ENCODE peak calls at places on chromosomes 4 and X, in five cellular contexts. One of them, this sample, is unnamed.

GRCh38 chr4:80538276-80538926 is 202.9 kb downstream of the CFAP299 start:
- DNase-seq in tibial artery: no peak
- DNase-seq in upper lobe of right lung: no peak
- DNase-seq in H9: no peak
- DNase-seq in psoas muscle: no peak
- DNase-seq in this sample: no peak

GRCh38 chrX:108198420-108198819 is 106.8 kb downstream of the ATG4A start:
- DNase-seq in tibial artery: no peak
- DNase-seq in H9: no peak
- DNase-seq in psoas muscle: no peak
- DNase-seq in upper lobe of right lung: no peak
- DNase-seq in this sample: no peak

GRCh38 chrX:67619253-67619652 is 75.4 kb downstream of the AR start:
- DNase-seq in upper lobe of right lung: no peak
- DNase-seq in psoas muscle: no peak
- DNase-seq in tibial artery: no peak
- DNase-seq in H9: no peak
- DNase-seq in this sample: no peak

GRCh38 chr4:16626945-16627344 is 271.5 kb downstream of the LDB2 start:
- DNase-seq in upper lobe of right lung: no peak
- DNase-seq in H9: no peak
- DNase-seq in tibial artery: peak
- DNase-seq in psoas muscle: no peak
- DNase-seq in this sample: no peak

GRCh38 chrX:77447339-77448149 is at the start of gene FGF16:
- DNase-seq in tibial artery: no peak
- DNase-seq in psoas muscle: peak
- DNase-seq in upper lobe of right lung: peak
- DNase-seq in H9: peak
- DNase-seq in this sample: no peak

GRCh38 chr4:21697583-21697982 is 251.0 kb downstream of the KCNIP4 start:
- DNase-seq in tibial artery: no peak
- DNase-seq in psoas muscle: no peak
- DNase-seq in upper lobe of right lung: no peak
- DNase-seq in H9: peak
- DNase-seq in this sample: peak

GRCh38 chr4:83124079-83124780 is 9.7 kb upstream of the PLAC8 start:
- DNase-seq in upper lobe of right lung: no peak
- DNase-seq in H9: no peak
- DNase-seq in psoas muscle: no peak
- DNase-seq in tibial artery: peak
- DNase-seq in this sample: no peak

GRCh38 chr4:71732706-71733105 is 51.2 kb downstream of the GC start:
- DNase-seq in upper lobe of right lung: no peak
- DNase-seq in tibial artery: no peak
- DNase-seq in H9: no peak
- DNase-seq in psoas muscle: no peak
- DNase-seq in this sample: no peak

GRCh38 chr4:134544303-134544761 is 342.7 kb upstream of the PABPC4L start:
- DNase-seq in H9: no peak
- DNase-seq in upper lobe of right lung: no peak
- DNase-seq in tibial artery: no peak
- DNase-seq in psoas muscle: no peak
- DNase-seq in this sample: no peak

GRCh38 chr4:54687887-54688841 is 30.4 kb downstream of the KIT start:
- DNase-seq in psoas muscle: no peak
- DNase-seq in tibial artery: no peak
- DNase-seq in H9: no peak
- DNase-seq in upper lobe of right lung: no peak
- DNase-seq in this sample: no peak

GRCh38 chrX:107102980-107103379 is 15.6 kb downstream of the RBM41 start:
- DNase-seq in upper lobe of right lung: no peak
- DNase-seq in tibial artery: no peak
- DNase-seq in psoas muscle: no peak
- DNase-seq in H9: no peak
- DNase-seq in this sample: no peak

GRCh38 chrX:7170903-7171302 is 22.9 kb upstream of the PUDP start:
- DNase-seq in H9: peak
- DNase-seq in upper lobe of right lung: no peak
- DNase-seq in psoas muscle: no peak
- DNase-seq in tibial artery: no peak
- DNase-seq in this sample: peak

GRCh38 chr4:122476745-122477144 is 20.2 kb upstream of the IL2 start:
- DNase-seq in upper lobe of right lung: no peak
- DNase-seq in H9: no peak
- DNase-seq in psoas muscle: no peak
- DNase-seq in tibial artery: no peak
- DNase-seq in this sample: no peak

GRCh38 chr4:148444296-148445070 is 2.3 kb upstream of the NR3C2 start:
- DNase-seq in tibial artery: peak
- DNase-seq in H9: peak
- DNase-seq in upper lobe of right lung: peak
- DNase-seq in psoas muscle: peak
- DNase-seq in this sample: peak

GRCh38 chr4:148441986-148442829 is at the start of gene NR3C2:
- DNase-seq in upper lobe of right lung: peak
- DNase-seq in tibial artery: peak
- DNase-seq in H9: peak
- DNase-seq in psoas muscle: peak
- DNase-seq in this sample: peak

GRCh38 chr4:148442830-148443549 is 776 bp upstream of the NR3C2 start:
- DNase-seq in upper lobe of right lung: no peak
- DNase-seq in H9: no peak
- DNase-seq in tibial artery: peak
- DNase-seq in psoas muscle: peak
- DNase-seq in this sample: no peak

GRCh38 chr4:148443550-148444295 is 1.5 kb upstream of the NR3C2 start:
- DNase-seq in H9: no peak
- DNase-seq in tibial artery: peak
- DNase-seq in upper lobe of right lung: peak
- DNase-seq in psoas muscle: peak
- DNase-seq in this sample: peak

GRCh38 chr4:148441624-148441985 is 609 bp downstream of the NR3C2 start:
- DNase-seq in psoas muscle: no peak
- DNase-seq in H9: no peak
- DNase-seq in upper lobe of right lung: no peak
- DNase-seq in tibial artery: no peak
- DNase-seq in this sample: no peak
- H3K27ac ChIP-seq in psoas muscle: peak
- H3K27ac ChIP-seq in H9: no peak
- H3K27ac ChIP-seq in upper lobe of right lung: peak
- H3K27ac ChIP-seq in tibial artery: peak
- H3K27ac ChIP-seq in this sample: no peak

DNA sequence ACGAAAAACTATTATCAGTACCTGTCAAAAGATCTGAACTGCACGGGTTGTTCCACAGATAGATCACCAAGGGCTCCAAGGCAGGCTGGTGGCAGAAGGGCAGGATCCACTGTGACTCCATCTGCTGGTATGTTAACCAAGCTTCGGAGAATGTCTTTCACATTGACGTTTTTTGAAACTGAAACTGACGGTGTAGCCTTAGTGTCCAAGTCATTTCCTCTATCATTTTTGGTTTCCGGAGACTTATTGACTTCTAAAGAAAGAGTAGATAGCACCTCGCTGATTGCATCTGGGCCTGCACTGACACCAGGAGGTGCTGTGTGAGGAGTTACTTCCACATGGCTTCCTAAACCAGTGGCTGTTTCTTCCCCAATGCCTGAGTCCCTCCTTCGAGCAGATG is 186.9 kb downstream of the LRBA start:
- DNase-seq in tibial artery: no peak
- DNase-seq in upper lobe of right lung: no peak
- DNase-seq in H9: no peak
- DNase-seq in psoas muscle: no peak
- DNase-seq in this sample: no peak
- TF ChIP-seq CTCF in tibial artery: no peak
- TF ChIP-seq CTCF in upper lobe of right lung: no peak
- TF ChIP-seq CTCF in H9: peak
- TF ChIP-seq CTCF in psoas muscle: no peak
- TF ChIP-seq CTCF in this sample: no peak

DNA sequence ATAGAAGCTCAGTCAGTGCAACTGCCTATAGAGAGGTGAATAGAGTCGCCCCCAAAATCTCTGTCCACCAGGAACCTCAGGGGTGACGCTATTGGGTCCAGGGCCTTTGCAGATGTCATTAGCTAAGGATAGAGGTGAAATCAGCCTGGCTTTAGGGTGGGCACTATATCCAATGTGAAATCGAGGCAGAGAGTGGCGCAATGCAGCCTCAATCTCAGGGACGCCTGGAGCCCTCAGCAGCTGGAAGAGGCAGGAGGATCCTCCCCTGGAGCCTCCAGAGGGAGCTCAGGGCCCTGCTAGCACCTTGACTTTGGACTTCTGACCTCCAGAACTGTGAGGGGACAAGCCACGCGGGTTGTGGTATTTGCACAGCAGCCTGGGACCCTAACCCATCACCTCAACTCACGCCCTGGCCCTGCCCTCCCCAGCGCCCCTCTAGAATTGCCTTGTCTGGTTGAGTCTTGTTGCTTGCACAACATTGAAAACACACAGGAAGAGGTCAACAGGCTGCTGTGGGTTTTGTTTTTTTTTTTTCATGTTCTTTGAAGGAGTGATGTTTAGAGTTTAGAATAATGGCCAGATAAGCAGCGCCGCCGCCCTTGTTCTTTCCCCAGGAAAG is 89.4 kb upstream of the PSAPL1 start:
- DNase-seq in H9: no peak
- DNase-seq in upper lobe of right lung: no peak
- DNase-seq in tibial artery: no peak
- DNase-seq in psoas muscle: no peak
- DNase-seq in this sample: no peak
- H3K27ac ChIP-seq in H9: no peak
- H3K27ac ChIP-seq in upper lobe of right lung: no peak
- H3K27ac ChIP-seq in tibial artery: no peak
- H3K27ac ChIP-seq in psoas muscle: no peak
- H3K27ac ChIP-seq in this sample: no peak

GRCh38 chr4:88939697-88940096 is 117.3 kb downstream of the FAM13A start:
- DNase-seq in H9: no peak
- DNase-seq in tibial artery: no peak
- DNase-seq in psoas muscle: no peak
- DNase-seq in upper lobe of right lung: no peak
- DNase-seq in this sample: no peak

GRCh38 chr4:88937081-88937480 is 119.9 kb downstream of the FAM13A start:
- DNase-seq in tibial artery: no peak
- DNase-seq in upper lobe of right lung: no peak
- DNase-seq in H9: no peak
- DNase-seq in psoas muscle: no peak
- DNase-seq in this sample: no peak

GRCh38 chr4:88938138-88938537 is 118.8 kb downstream of the FAM13A start:
- DNase-seq in psoas muscle: no peak
- DNase-seq in tibial artery: no peak
- DNase-seq in upper lobe of right lung: no peak
- DNase-seq in H9: no peak
- DNase-seq in this sample: no peak

GRCh38 chr4:88940506-88940905 is 116.5 kb downstream of the FAM13A start:
- DNase-seq in tibial artery: no peak
- DNase-seq in H9: no peak
- DNase-seq in psoas muscle: no peak
- DNase-seq in upper lobe of right lung: no peak
- DNase-seq in this sample: no peak
- TF ChIP-seq CTCF in tibial artery: no peak
- TF ChIP-seq CTCF in H9: no peak
- TF ChIP-seq CTCF in psoas muscle: no peak
- TF ChIP-seq CTCF in upper lobe of right lung: no peak
- TF ChIP-seq CTCF in this sample: no peak

DNA sequence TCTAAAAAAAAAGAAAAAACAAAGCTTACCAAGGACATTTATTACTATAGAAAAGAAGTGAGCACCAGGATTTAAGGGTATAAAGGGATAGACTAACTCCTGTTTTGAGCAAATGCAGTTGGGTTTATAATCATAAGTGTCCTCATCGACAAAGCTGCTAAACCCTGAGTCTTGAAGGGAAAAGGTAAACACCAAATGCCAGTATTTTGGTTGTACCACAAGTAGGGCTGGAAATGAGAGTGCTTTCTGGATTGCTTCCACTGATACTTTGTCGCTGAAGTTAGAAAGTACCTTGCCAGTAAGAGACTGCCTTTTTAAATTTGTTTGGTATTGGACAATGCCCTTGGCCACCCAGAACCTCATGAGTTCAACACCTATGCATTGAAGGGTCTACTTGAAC is 53.7 kb downstream of the WDFY3 start:
- DNase-seq in upper lobe of right lung: no peak
- DNase-seq in H9: no peak
- DNase-seq in psoas muscle: no peak
- DNase-seq in tibial artery: no peak
- DNase-seq in this sample: no peak
- H3K27ac ChIP-seq in upper lobe of right lung: no peak
- H3K27ac ChIP-seq in H9: no peak
- H3K27ac ChIP-seq in psoas muscle: no peak
- H3K27ac ChIP-seq in tibial artery: peak
- H3K27ac ChIP-seq in this sample: no peak

GRCh38 chr4:14596437-14596836 is 405.8 kb upstream of the CPEB2 start:
- DNase-seq in upper lobe of right lung: no peak
- DNase-seq in psoas muscle: no peak
- DNase-seq in H9: no peak
- DNase-seq in tibial artery: no peak
- DNase-seq in this sample: no peak

GRCh38 chr4:14592950-14593349 is 409.3 kb upstream of the CPEB2 start:
- DNase-seq in tibial artery: no peak
- DNase-seq in H9: no peak
- DNase-seq in upper lobe of right lung: no peak
- DNase-seq in psoas muscle: no peak
- DNase-seq in this sample: no peak

GRCh38 chr4:14596904-14597303 is 405.4 kb upstream of the CPEB2 start:
- DNase-seq in upper lobe of right lung: no peak
- DNase-seq in tibial artery: no peak
- DNase-seq in psoas muscle: no peak
- DNase-seq in H9: peak
- DNase-seq in this sample: no peak
- TF ChIP-seq CTCF in upper lobe of right lung: no peak
- TF ChIP-seq CTCF in tibial artery: no peak
- TF ChIP-seq CTCF in psoas muscle: no peak
- TF ChIP-seq CTCF in H9: peak
- TF ChIP-seq CTCF in this sample: peak

DNA sequence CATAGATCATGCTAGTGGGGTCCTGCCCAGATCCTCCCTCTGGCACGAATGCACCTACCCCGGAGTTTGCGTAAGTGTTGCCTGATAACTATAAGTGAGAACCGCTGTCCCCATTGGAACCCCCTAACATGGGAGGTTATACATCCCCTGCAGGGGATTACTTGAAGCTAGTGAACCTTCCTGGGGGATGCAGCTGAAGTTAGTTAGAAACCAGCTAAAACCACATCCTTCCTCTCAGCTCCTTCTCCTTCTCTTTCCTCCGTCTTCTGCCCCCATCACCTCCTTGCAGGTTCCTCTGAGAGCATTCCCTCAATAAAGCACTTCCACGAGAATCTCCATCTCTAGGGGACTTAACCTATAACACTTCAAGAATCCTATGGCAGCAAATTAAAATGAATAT is 95.0 kb downstream of the ZNF827 start:
- DNase-seq in psoas muscle: no peak
- DNase-seq in H9: peak
- DNase-seq in tibial artery: no peak
- DNase-seq in upper lobe of right lung: no peak
- DNase-seq in this sample: no peak
- H3K27ac ChIP-seq in psoas muscle: no peak
- H3K27ac ChIP-seq in H9: no peak
- H3K27ac ChIP-seq in tibial artery: no peak
- H3K27ac ChIP-seq in upper lobe of right lung: no peak
- H3K27ac ChIP-seq in this sample: no peak